ENCODE peak calls at places on chromosome 19, in six cellular contexts. T is uterus, G is PC-9, R is GM06990, P is gastrocnemius medialis, Z is AG09309. S is an unnamed sample.

GRCh38 chr19:42269518-42270345 is 680 bp downstream of the CIC start:
- DNase-seq in Z (no peak), G (no peak), R (peak; percentile 13), T (peak; percentile 43), P (no peak), S (no peak)

GRCh38 chr19:36939153-36939552 is 23.0 kb downstream of the ZNF568 start:
- DNase-seq in G (no peak), R (no peak), P (no peak), Z (no peak), T (no peak), S (no peak)

GRCh38 chr19:35545855-35546381 is 492 bp downstream of the TMEM147 start:
- DNase-seq in R (peak; percentile 77), G (peak; percentile 70), P (no peak), Z (no peak), T (peak; percentile 41), S (no peak)

GRCh38 chr19:41811036-41811435 is 14.6 kb downstream of the CEACAM3 start:
- DNase-seq in Z (no peak), G (no peak), R (no peak), T (no peak), P (no peak), S (no peak)

GRCh38 chr19:38455031-38455430 is 21.5 kb downstream of the RYR1 start:
- DNase-seq in P (no peak), T (no peak), R (no peak), G (no peak), Z (no peak), S (no peak)

GRCh38 chr19:14385492-14385891 is 4.2 kb downstream of the ADGRE5 start:
- DNase-seq in Z (no peak), P (no peak), R (peak; percentile 58), G (no peak), T (no peak), S (no peak)

GRCh38 chr19:38412961-38413360 is 10.1 kb downstream of the FAM98C start:
- DNase-seq in R (no peak), G (no peak), Z (no peak), P (no peak), T (no peak), S (no peak)

GRCh38 chr19:37738371-37738770 is 18.8 kb upstream of the ZNF607 start:
- DNase-seq in T (no peak), Z (no peak), R (no peak), P (no peak), G (no peak), S (no peak)

GRCh38 chr19:38278751-38279150 is 14.4 kb downstream of the SPINT2 start:
- DNase-seq in Z (no peak), P (no peak), G (no peak), R (no peak), T (no peak), S (no peak)

GRCh38 chr19:18790566-18791314 is at the start of gene COMP:
- DNase-seq in T (no peak), Z (no peak), G (no peak), R (no peak), P (no peak), S (no peak)

GRCh38 chr19:33418871-33419762 is 45.6 kb downstream of the CEBPG start:
- DNase-seq in T (no peak), Z (no peak), P (no peak), R (no peak), G (no peak), S (no peak)

GRCh38 chr19:18298601-18299000 is 17.2 kb upstream of the JUND start:
- DNase-seq in R (no peak), G (no peak), T (no peak), Z (no peak), P (no peak), S (no peak)

GRCh38 chr19:4966591-4966990 is 2.3 kb upstream of the KDM4B start:
- DNase-seq in P (no peak), R (no peak), Z (no peak), T (no peak), G (no peak), S (no peak)

GRCh38 chr19:38441660-38442348 is 8.3 kb downstream of the RYR1 start:
- DNase-seq in P (no peak), Z (no peak), R (no peak), T (no peak), G (no peak), S (no peak)

GRCh38 chr19:48752511-48753365 is at the start of gene FUT1:
- DNase-seq in T (no peak), P (no peak), Z (no peak), R (peak; percentile 35), G (peak; percentile 98), S (no peak)

GRCh38 chr19:47377801-47378200 is 28.7 kb downstream of the DHX34 start:
- DNase-seq in P (no peak), Z (no peak), G (no peak), T (no peak), R (no peak), S (no peak)
- H3K4me3 ChIP-seq in P (no peak overlapping the region), Z (no peak overlapping the region), G (no peak overlapping the region), T (no peak overlapping the region), R (no peak overlapping the region), S (no peak overlapping the region)

GRCh38 chr19:23436318-23436717 is 41.0 kb upstream of the ZNF91 start:
- DNase-seq in Z (no peak), T (no peak), P (no peak), G (peak; percentile 17), R (no peak), S (no peak)
- TF ChIP-seq CTCF in Z (peak; percentile 16), T (no peak), P (no peak), G (peak; percentile 56), R (peak; percentile 20), S (no peak)

GRCh38 chr19:7921302-7921954 is 1.3 kb downstream of the SNAPC2 start:
- DNase-seq in T (no peak), P (no peak), Z (no peak), R (peak; percentile 16), G (no peak), S (no peak)
- H3K4me3 ChIP-seq in T (peak overlapping the region; percentile 36), P (peak overlapping the region; percentile 67), Z (peak overlapping the region; percentile 51), R (peak overlapping the region; percentile 63), G (peak overlapping the region; percentile 58), S (peak overlapping the region; percentile 48)

GRCh38 chr19:9586764-9587163 is 2.5 kb upstream of the ZNF121 start:
- DNase-seq in R (no peak), P (no peak), Z (no peak), T (peak; percentile 35), G (peak; percentile 75), S (peak; percentile 65)
- TF ChIP-seq CTCF in R (peak; percentile 75), P (no peak), Z (peak; percentile 73), T (peak; percentile 44), G (peak; percentile 90), S (peak; percentile 72)

DNA sequence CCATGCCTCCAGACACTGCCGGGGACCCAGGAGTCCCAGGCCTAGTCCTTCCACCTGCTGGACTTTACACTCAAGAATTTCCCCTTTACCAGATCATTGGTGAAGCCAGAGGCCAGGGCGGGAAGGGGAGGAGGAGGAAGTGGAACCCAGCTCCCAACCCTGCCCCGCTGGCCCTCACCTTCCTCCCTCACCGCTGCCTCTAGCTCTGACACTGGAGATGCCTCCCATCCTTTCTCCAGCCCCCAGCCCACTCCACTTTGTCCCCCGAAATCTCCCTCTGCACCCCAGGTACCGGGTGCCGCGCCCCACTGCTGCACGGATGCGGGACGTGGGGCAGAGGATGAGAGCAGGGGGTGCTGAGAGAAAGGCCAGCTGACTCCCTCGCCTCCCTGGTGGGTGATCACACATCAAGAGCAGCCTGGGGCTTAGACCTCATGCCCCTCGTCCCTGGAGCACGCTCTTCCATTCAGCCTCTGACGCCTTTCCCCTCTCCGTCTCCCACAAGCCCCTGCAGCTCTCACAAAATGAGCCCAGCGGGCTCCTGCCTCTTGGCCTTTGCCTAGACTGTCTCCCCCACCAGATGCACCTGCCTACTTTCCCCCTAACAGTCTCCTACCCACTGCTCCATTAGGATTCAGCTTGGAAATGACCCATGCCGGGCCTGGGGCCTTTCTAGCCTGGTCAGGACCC is at the start of gene PTPRH:
- DNase-seq in G (peak; percentile 61), Z (no peak), R (no peak), T (no peak), P (no peak), S (peak; percentile 29)
- H3K4me3 ChIP-seq in G (peak within 1 kb of the TSS; percentile 53), Z (no peak within 1 kb of the TSS), R (no peak within 1 kb of the TSS), T (no peak within 1 kb of the TSS), P (no peak within 1 kb of the TSS), S (no peak within 1 kb of the TSS)

GRCh38 chr19:30649149-30649548 is 277.0 kb downstream of the ZNF536 start:
- DNase-seq in P (no peak), T (no peak), G (no peak), R (no peak), Z (no peak), S (no peak)

GRCh38 chr19:30646806-30647205 is 274.6 kb downstream of the ZNF536 start:
- DNase-seq in Z (no peak), T (no peak), P (no peak), G (no peak), R (no peak), S (no peak)

GRCh38 chr19:30649934-30650614 is 277.9 kb downstream of the ZNF536 start:
- DNase-seq in G (peak; percentile 12), Z (no peak), R (no peak), T (no peak), P (no peak), S (peak; percentile 51)

GRCh38 chr19:30647891-30648290 is 275.7 kb downstream of the ZNF536 start:
- DNase-seq in Z (no peak), T (no peak), R (no peak), P (no peak), G (no peak), S (no peak)

DNA sequence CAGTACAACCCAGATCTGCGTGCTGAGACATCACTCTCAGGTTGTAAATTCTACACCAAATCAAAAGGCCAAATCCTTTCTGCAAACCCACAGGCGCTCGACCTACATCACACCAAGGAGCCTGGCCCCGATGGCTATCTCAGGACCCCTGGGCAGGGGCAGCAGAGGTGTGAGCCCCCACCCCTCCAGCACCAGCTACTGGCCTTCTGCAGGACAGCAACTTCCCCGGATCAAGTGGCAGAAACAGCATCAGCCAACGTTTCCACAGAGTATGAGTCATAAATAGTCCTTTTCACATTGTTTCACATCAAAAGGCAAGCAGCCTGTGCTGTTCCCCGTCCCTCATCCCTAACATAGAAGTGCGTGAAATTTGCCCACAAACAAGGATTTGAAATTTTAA is 276.1 kb downstream of the ZNF536 start:
- DNase-seq in P (no peak), G (no peak), Z (no peak), R (no peak), T (no peak), S (no peak)
- TF ChIP-seq CTCF in P (no peak), G (no peak), Z (no peak), R (no peak), T (no peak), S (no peak)

GRCh38 chr19:39937094-39937493 is 2.7 kb upstream of the FCGBP start:
- DNase-seq in T (no peak), R (no peak), G (no peak), P (no peak), Z (no peak), S (no peak)
- H3K4me3 ChIP-seq in T (no peak overlapping the region), R (no peak overlapping the region), G (no peak overlapping the region), P (no peak overlapping the region), Z (no peak overlapping the region), S (no peak overlapping the region)

GRCh38 chr19:56097776-56098175 is 23.3 kb downstream of the ZNF787 start:
- DNase-seq in T (no peak), Z (no peak), G (no peak), R (no peak), P (no peak), S (no peak)
- TF ChIP-seq CTCF in T (no peak), Z (no peak), G (no peak), R (no peak), P (no peak), S (no peak)

DNA sequence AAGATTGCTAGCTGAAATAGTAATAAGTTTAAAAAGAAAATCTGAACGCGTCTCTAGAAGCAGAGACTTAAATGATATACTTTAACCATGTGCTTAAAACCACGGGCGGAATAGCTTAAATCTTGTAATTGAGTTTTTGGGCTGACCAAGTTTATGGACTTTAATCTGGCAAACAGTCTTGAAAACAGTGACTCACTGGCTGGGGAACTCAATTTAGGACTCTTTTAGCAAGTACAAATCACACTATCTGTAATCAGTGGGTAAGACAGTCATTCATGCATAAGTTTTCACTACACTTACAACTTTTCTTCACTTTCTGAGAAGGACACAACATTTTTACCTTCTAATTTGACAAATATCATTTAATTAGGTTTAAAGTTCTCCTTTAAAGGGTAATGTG is 26.8 kb downstream of the ZNF627 start:
- DNase-seq in P (no peak), R (no peak), Z (peak; percentile 38), T (no peak), G (no peak), S (peak; percentile 45)
- H3K4me3 ChIP-seq in P (peak overlapping the region; percentile 47), R (peak overlapping the region; percentile 55), Z (no peak overlapping the region), T (no peak overlapping the region), G (no peak overlapping the region), S (no peak overlapping the region)

S was measured in astrocyte of the spinal cord.